ENCODE peak calls at places on chromosomes 16 and 17, in nine cellular contexts. One of them, this sample, is unnamed.

GRCh38 chr16:12578001-12578400 is 225.7 kb downstream of the CPPED1 start:
- DNase-seq in GM23338: no peak
- DNase-seq in AG04449: no peak
- DNase-seq in T-helper 9 cell: no peak
- DNase-seq in KG1: no peak
- DNase-seq in NCI-H82: no peak
- DNase-seq in Peyer's patch: no peak
- DNase-seq in stomach: no peak
- DNase-seq in natural killer cell: no peak
- DNase-seq in this sample: no peak

GRCh38 chr17:72706396-72706981 is 386.0 kb downstream of the SLC39A11 start:
- DNase-seq in GM23338: no peak
- DNase-seq in AG04449: no peak
- DNase-seq in T-helper 9 cell: no peak
- DNase-seq in KG1: no peak
- DNase-seq in NCI-H82: no peak
- DNase-seq in Peyer's patch: no peak
- DNase-seq in stomach: no peak
- DNase-seq in natural killer cell: no peak
- DNase-seq in this sample: no peak

GRCh38 chr17:12580640-12581039 is 85.0 kb upstream of the MYOCD start:
- DNase-seq in GM23338: no peak
- DNase-seq in AG04449: no peak
- DNase-seq in T-helper 9 cell: no peak
- DNase-seq in KG1: no peak
- DNase-seq in NCI-H82: no peak
- DNase-seq in Peyer's patch: no peak
- DNase-seq in stomach: no peak
- DNase-seq in natural killer cell: no peak
- DNase-seq in this sample: no peak

GRCh38 chr17:30309591-30309990 is 17.8 kb upstream of the BLMH start:
- DNase-seq in GM23338: no peak
- DNase-seq in AG04449: no peak
- DNase-seq in T-helper 9 cell: no peak
- DNase-seq in KG1: no peak
- DNase-seq in NCI-H82: no peak
- DNase-seq in Peyer's patch: no peak
- DNase-seq in stomach: no peak
- DNase-seq in natural killer cell: no peak
- DNase-seq in this sample: no peak

GRCh38 chr16:89048871-89049422 is 44.7 kb upstream of the ACSF3 start:
- DNase-seq in GM23338: no peak
- DNase-seq in AG04449: no peak
- DNase-seq in T-helper 9 cell: no peak
- DNase-seq in KG1: no peak
- DNase-seq in NCI-H82: no peak
- DNase-seq in Peyer's patch: no peak
- DNase-seq in stomach: no peak
- DNase-seq in natural killer cell: no peak
- DNase-seq in this sample: no peak

GRCh38 chr17:72254808-72255449 is 134.1 kb downstream of the SOX9 start:
- DNase-seq in GM23338: no peak
- DNase-seq in AG04449: no peak
- DNase-seq in T-helper 9 cell: no peak
- DNase-seq in KG1: no peak
- DNase-seq in NCI-H82: no peak
- DNase-seq in Peyer's patch: no peak
- DNase-seq in stomach: no peak
- DNase-seq in natural killer cell: no peak
- DNase-seq in this sample: no peak

GRCh38 chr16:58426960-58427359 is 34.7 kb downstream of the GINS3 start:
- DNase-seq in GM23338: no peak
- DNase-seq in AG04449: no peak
- DNase-seq in T-helper 9 cell: no peak
- DNase-seq in KG1: no peak
- DNase-seq in NCI-H82: no peak
- DNase-seq in Peyer's patch: no peak
- DNase-seq in stomach: no peak
- DNase-seq in natural killer cell: no peak
- DNase-seq in this sample: peak

GRCh38 chr17:50053654-50053960 is 2.3 kb upstream of the ITGA3 start:
- DNase-seq in GM23338: no peak
- DNase-seq in AG04449: no peak
- DNase-seq in T-helper 9 cell: no peak
- DNase-seq in KG1: no peak
- DNase-seq in NCI-H82: no peak
- DNase-seq in Peyer's patch: no peak
- DNase-seq in stomach: no peak
- DNase-seq in natural killer cell: no peak
- DNase-seq in this sample: no peak

GRCh38 chr16:17412221-17412620 is 58.5 kb downstream of the XYLT1 start:
- DNase-seq in GM23338: peak
- DNase-seq in AG04449: no peak
- DNase-seq in T-helper 9 cell: no peak
- DNase-seq in KG1: no peak
- DNase-seq in NCI-H82: peak
- DNase-seq in Peyer's patch: no peak
- DNase-seq in stomach: no peak
- DNase-seq in natural killer cell: no peak
- DNase-seq in this sample: no peak

GRCh38 chr17:17467021-17467420 is 9.8 kb upstream of the MED9 start:
- DNase-seq in GM23338: no peak
- DNase-seq in AG04449: no peak
- DNase-seq in T-helper 9 cell: no peak
- DNase-seq in KG1: no peak
- DNase-seq in NCI-H82: peak
- DNase-seq in Peyer's patch: no peak
- DNase-seq in stomach: no peak
- DNase-seq in natural killer cell: no peak
- DNase-seq in this sample: no peak

GRCh38 chr17:41930009-41930832 is at the start of gene ODAD4:
- DNase-seq in GM23338: peak
- DNase-seq in AG04449: peak
- DNase-seq in T-helper 9 cell: peak
- DNase-seq in KG1: peak
- DNase-seq in NCI-H82: peak
- DNase-seq in Peyer's patch: peak
- DNase-seq in stomach: peak
- DNase-seq in natural killer cell: peak
- DNase-seq in this sample: peak

GRCh38 chr17:68461122-68461539 is 3.8 kb upstream of the WIPI1 start:
- DNase-seq in GM23338: no peak
- DNase-seq in AG04449: no peak
- DNase-seq in T-helper 9 cell: no peak
- DNase-seq in KG1: no peak
- DNase-seq in NCI-H82: no peak
- DNase-seq in Peyer's patch: no peak
- DNase-seq in stomach: no peak
- DNase-seq in natural killer cell: no peak
- DNase-seq in this sample: no peak

GRCh38 chr17:49618112-49618611 is 42.5 kb downstream of the NXPH3 start:
- DNase-seq in GM23338: no peak
- DNase-seq in AG04449: no peak
- DNase-seq in T-helper 9 cell: no peak
- DNase-seq in KG1: no peak
- DNase-seq in NCI-H82: no peak
- DNase-seq in Peyer's patch: no peak
- DNase-seq in stomach: no peak
- DNase-seq in natural killer cell: no peak
- DNase-seq in this sample: no peak

GRCh38 chr16:70675851-70676513 is 9.9 kb downstream of the MTSS2 start:
- DNase-seq in GM23338: no peak
- DNase-seq in AG04449: no peak
- DNase-seq in T-helper 9 cell: no peak
- DNase-seq in KG1: no peak
- DNase-seq in NCI-H82: no peak
- DNase-seq in Peyer's patch: no peak
- DNase-seq in stomach: no peak
- DNase-seq in natural killer cell: no peak
- DNase-seq in this sample: no peak

GRCh38 chr16:4987580-4988374 is 29.6 kb downstream of the SEC14L5 start:
- DNase-seq in GM23338: peak
- DNase-seq in AG04449: no peak
- DNase-seq in T-helper 9 cell: no peak
- DNase-seq in KG1: no peak
- DNase-seq in NCI-H82: peak
- DNase-seq in Peyer's patch: no peak
- DNase-seq in stomach: no peak
- DNase-seq in natural killer cell: no peak
- DNase-seq in this sample: no peak

GRCh38 chr17:30160419-30161172 is 44.0 kb downstream of the NSRP1 start:
- DNase-seq in GM23338: no peak
- DNase-seq in AG04449: no peak
- DNase-seq in T-helper 9 cell: no peak
- DNase-seq in KG1: no peak
- DNase-seq in NCI-H82: no peak
- DNase-seq in Peyer's patch: no peak
- DNase-seq in stomach: no peak
- DNase-seq in natural killer cell: no peak
- DNase-seq in this sample: no peak

GRCh38 chr16:14398014-14398717 is 231.9 kb downstream of the PARN start:
- DNase-seq in GM23338: no peak
- DNase-seq in AG04449: no peak
- DNase-seq in T-helper 9 cell: no peak
- DNase-seq in KG1: no peak
- DNase-seq in NCI-H82: no peak
- DNase-seq in Peyer's patch: no peak
- DNase-seq in stomach: no peak
- DNase-seq in natural killer cell: no peak
- DNase-seq in this sample: no peak

GRCh38 chr17:31156326-31156725 is 61.5 kb downstream of the NF1 start:
- DNase-seq in GM23338: no peak
- DNase-seq in AG04449: peak
- DNase-seq in T-helper 9 cell: no peak
- DNase-seq in KG1: no peak
- DNase-seq in NCI-H82: no peak
- DNase-seq in Peyer's patch: no peak
- DNase-seq in stomach: no peak
- DNase-seq in natural killer cell: no peak
- DNase-seq in this sample: no peak

GRCh38 chr17:75260679-75261335 is 599 bp downstream of the GGA3 start:
- DNase-seq in GM23338: peak
- DNase-seq in AG04449: no peak
- DNase-seq in T-helper 9 cell: no peak
- DNase-seq in KG1: no peak
- DNase-seq in NCI-H82: no peak
- DNase-seq in Peyer's patch: no peak
- DNase-seq in stomach: no peak
- DNase-seq in natural killer cell: no peak
- DNase-seq in this sample: no peak

GRCh38 chr17:77322534-77323412 is 182.0 kb downstream of the SEC14L1 start:
- DNase-seq in GM23338: no peak
- DNase-seq in AG04449: peak
- DNase-seq in T-helper 9 cell: no peak
- DNase-seq in KG1: no peak
- DNase-seq in NCI-H82: no peak
- DNase-seq in Peyer's patch: peak
- DNase-seq in stomach: peak
- DNase-seq in natural killer cell: no peak
- DNase-seq in this sample: peak